ENCODE peak calls at places on chromosomes 4 and X, in eight cellular contexts. R, K, W, N, P, E, B and T are unnamed samples.

GRCh38 chr4:125837493-125838238 is 522.9 kb downstream of the FAT4 start:
- DNase-seq in R (no peak), K (no peak), W (no peak), N (no peak), P (no peak), E (no peak), B (no peak), T (no peak)

GRCh38 chr4:81970454-81970853 is 403.3 kb downstream of the HNRNPD start:
- DNase-seq in R (no peak), K (no peak), W (no peak), N (no peak), P (no peak), E (no peak), B (no peak), T (no peak)

GRCh38 chr4:184645904-184646610 is 3.2 kb downstream of the CASP3 start:
- DNase-seq in R (no peak), K (no peak), W (no peak), N (no peak), P (no peak), E (no peak), B (peak), T (no peak)

GRCh38 chrX:105313596-105313995 is 93.1 kb upstream of the TEX13A start:
- DNase-seq in R (no peak), K (no peak), W (no peak), N (no peak), P (no peak), E (no peak), B (no peak), T (no peak)

GRCh38 chr4:38600575-38600974 is 63.4 kb upstream of the KLF3 start:
- DNase-seq in R (no peak), K (no peak), W (no peak), N (no peak), P (no peak), E (no peak), B (no peak), T (peak)

GRCh38 chrX:45323387-45323786 is 122.7 kb upstream of the DIPK2B start:
- DNase-seq in R (no peak), K (no peak), W (no peak), N (no peak), P (no peak), E (no peak), B (no peak), T (no peak)

GRCh38 chr4:111512081-111512774 is 633.0 kb upstream of the FAM241A start:
- DNase-seq in R (no peak), K (no peak), W (no peak), N (peak), P (no peak), E (no peak), B (peak), T (no peak)

GRCh38 chrX:9310596-9310995 is 154.3 kb upstream of the TBL1X start:
- DNase-seq in R (no peak), K (no peak), W (no peak), N (no peak), P (no peak), E (no peak), B (peak), T (no peak)

GRCh38 chrX:141662781-141663180 is 35.8 kb downstream of the SPANXD start:
- DNase-seq in R (no peak), K (no peak), W (no peak), N (no peak), P (no peak), E (no peak), B (peak), T (no peak)

GRCh38 chr4:112523764-112524505 is 8.0 kb upstream of the NEUROG2 start:
- DNase-seq in R (peak), K (peak), W (no peak), N (no peak), P (peak), E (peak), B (peak), T (no peak)

GRCh38 chrX:121975666-121976065 is 928.3 kb downstream of the GLUD2 start:
- DNase-seq in R (no peak), K (no peak), W (no peak), N (no peak), P (no peak), E (no peak), B (no peak), T (no peak)

GRCh38 chrX:1589356-1590130 is 1.9 kb upstream of the AKAP17A start:
- DNase-seq in R (peak), K (no peak), W (no peak), N (no peak), P (no peak), E (no peak), B (no peak), T (no peak)

GRCh38 chr4:78370625-78371372 is 180.8 kb upstream of the ANXA3 start:
- DNase-seq in R (no peak), K (no peak), W (no peak), N (no peak), P (no peak), E (no peak), B (peak), T (no peak)

GRCh38 chr4:99403380-99404194 is 31.6 kb downstream of the ADH7 start:
- DNase-seq in R (no peak), K (peak), W (no peak), N (no peak), P (no peak), E (no peak), B (peak), T (no peak)

GRCh38 chr4:25810815-25811690 is 51.7 kb downstream of the SEL1L3 start:
- DNase-seq in R (peak), K (no peak), W (no peak), N (peak), P (no peak), E (no peak), B (peak), T (no peak)

GRCh38 chr4:20299515-20299914 is 47.8 kb downstream of the SLIT2 start:
- DNase-seq in R (no peak), K (no peak), W (no peak), N (peak), P (no peak), E (no peak), B (peak), T (no peak)

GRCh38 chr4:10721616-10722015 is 37.0 kb upstream of the CLNK start:
- DNase-seq in R (no peak), K (no peak), W (no peak), N (no peak), P (no peak), E (no peak), B (no peak), T (no peak)

GRCh38 chr4:69239092-69239491 is 24.5 kb upstream of the UGT2B11 start:
- DNase-seq in R (no peak), K (no peak), W (no peak), N (no peak), P (no peak), E (no peak), B (no peak), T (no peak)

GRCh38 chrX:22800360-22800759 is 199.4 kb upstream of the DDX53 start:
- DNase-seq in R (no peak), K (no peak), W (no peak), N (peak), P (no peak), E (no peak), B (peak), T (no peak)

GRCh38 chr4:144572660-144573059 is 73.3 kb upstream of the HHIP start:
- DNase-seq in R (peak), K (no peak), W (no peak), N (no peak), P (no peak), E (no peak), B (no peak), T (no peak)

GRCh38 chr4:147730333-147730732 is 1.6 kb upstream of the ARHGAP10 start:
- DNase-seq in R (no peak), K (no peak), W (no peak), N (no peak), P (no peak), E (no peak), B (no peak), T (no peak)
- TF ChIP-seq CTCF in R (peak), K (no peak), W (no peak), N (peak), P (no peak), E (no peak), B (no peak), T (peak)

GRCh38 chr4:64538219-64538618 is 129.0 kb upstream of the TECRL start:
- DNase-seq in R (peak), K (no peak), W (no peak), N (no peak), P (no peak), E (no peak), B (no peak), T (no peak)
- TF ChIP-seq CTCF in R (peak), K (no peak), W (no peak), N (no peak), P (no peak), E (no peak), B (no peak), T (no peak)

DNA sequence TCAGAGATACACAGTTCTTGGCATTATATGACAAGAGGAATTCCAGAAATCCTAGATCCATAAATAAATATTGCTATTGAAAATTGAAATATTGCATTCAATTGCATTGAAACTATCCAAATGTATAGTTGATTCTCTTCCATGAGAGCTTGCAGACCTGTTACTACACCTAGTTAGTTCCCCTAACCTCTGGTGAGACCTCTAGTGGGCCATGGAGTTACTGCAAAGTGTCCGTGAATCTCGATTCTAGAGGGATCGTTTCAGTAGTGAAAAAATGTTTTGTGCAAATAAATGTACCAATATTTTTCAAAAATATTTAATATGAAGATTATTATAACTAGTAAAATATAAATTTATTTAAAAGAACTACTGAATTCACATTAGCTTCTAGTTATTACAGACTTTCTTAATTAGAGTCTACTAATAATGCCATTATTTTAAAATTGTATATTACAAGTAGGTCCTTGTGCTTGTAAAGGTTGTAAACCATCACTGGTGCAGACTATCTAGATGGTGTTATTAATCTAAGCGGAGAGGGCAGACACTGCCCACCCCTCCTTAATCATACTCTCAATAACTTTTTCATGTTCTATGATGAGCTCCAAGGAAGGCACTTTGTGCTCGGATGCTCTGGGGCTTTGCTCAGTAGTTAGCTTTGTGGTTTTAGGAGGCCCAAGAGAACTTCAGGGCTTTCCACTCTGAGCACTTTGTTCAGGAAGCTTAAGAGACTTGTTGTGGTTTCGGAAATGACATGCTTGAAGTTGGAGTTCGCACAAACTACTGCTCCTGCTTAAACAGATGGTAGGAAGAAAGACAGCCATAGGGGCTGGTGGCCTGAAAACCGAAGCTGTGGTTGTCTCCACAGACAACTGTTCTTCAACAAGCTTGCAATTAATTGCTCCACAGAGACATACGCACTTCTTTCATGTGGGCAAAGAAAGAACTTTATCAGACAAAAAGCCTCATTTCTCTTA is 42.8 kb downstream of the IL21 start:
- DNase-seq in R (peak), K (peak), W (no peak), N (peak), P (no peak), E (no peak), B (peak), T (no peak)
- TF ChIP-seq CTCF in R (peak), K (peak), W (no peak), N (peak), P (peak), E (peak), B (peak), T (peak)

DNA sequence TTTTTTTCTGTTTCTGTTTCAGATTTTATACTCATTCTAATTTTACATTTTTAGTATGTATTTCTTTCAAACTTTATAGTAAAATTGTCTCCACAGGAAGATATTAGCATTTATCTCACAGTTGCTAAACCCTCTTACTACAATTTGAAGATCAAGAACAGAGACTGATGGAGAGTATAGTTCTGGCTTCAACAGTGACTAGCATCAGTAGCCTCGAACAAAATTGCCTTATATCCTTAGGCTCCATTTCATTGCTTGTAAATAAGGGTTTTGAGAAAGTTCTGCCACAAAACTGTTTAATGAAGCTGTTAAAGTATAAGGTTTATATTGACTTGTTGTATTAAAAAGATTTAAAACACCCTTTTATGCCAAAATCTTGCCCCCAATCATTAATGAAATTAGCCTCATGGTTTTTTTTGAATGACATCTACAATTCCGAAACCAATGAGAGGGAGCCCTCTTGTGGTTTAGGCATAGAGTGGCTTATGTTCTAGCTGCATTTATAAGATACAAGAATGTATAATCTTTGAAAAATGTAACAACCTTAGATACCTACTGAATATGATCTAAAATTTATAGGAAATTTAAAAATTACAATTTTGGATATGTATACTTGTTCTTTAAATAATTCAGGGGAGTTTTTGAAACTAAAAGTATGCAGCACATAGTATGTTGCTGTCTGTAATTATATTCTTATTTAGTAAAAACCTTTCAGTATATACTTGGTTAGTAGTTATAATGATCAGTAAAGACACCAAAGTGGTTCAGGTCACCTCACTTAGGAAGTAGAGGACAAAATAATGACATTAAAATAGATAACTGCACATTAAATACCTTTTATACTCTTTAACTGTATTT is 109.8 kb upstream of the HPGD start:
- DNase-seq in R (no peak), K (peak), W (no peak), N (peak), P (no peak), E (no peak), B (peak), T (no peak)
- TF ChIP-seq CTCF in R (peak), K (peak), W (no peak), N (peak), P (peak), E (peak), B (peak), T (peak)

GRCh38 chr4:124515591-124515990 is 196.9 kb downstream of the ANKRD50 start:
- DNase-seq in R (peak), K (no peak), W (no peak), N (no peak), P (no peak), E (no peak), B (no peak), T (no peak)
- TF ChIP-seq CTCF in R (peak), K (no peak), W (no peak), N (no peak), P (no peak), E (no peak), B (no peak), T (no peak)

GRCh38 chr4:3073158-3074077 is 920 bp downstream of the HTT-AS start:
- DNase-seq in R (no peak), K (no peak), W (no peak), N (no peak), P (no peak), E (peak), B (no peak), T (no peak)
- TF ChIP-seq CTCF in R (peak), K (no peak), W (no peak), N (peak), P (no peak), E (no peak), B (peak), T (peak)

DNA sequence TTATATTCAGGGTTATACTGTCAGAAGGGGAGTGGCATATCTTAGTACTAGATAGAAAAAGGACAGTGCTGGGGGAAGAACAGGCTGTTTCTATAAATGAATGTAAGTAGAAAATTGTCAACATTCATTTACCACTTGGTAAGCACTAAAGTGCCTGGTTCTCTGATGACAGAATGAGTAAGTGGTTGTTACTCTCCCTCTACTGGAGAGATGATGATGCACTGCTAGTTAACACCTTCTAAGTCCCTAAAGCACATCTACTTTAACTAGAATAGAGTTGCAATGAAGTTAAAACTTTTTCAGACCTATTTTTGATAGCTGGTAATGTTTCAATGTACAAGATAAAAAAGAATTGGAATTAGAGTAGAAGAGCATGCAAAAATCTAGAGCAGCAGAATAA is 214.5 kb downstream of the KLHL4 start:
- DNase-seq in R (no peak), K (no peak), W (no peak), N (no peak), P (no peak), E (no peak), B (no peak), T (no peak)
- TF ChIP-seq CTCF in R (peak), K (no peak), W (no peak), N (no peak), P (no peak), E (no peak), B (no peak), T (no peak)

GRCh38 chrX:72545990-72546389 is 26.7 kb downstream of the HDAC8 start:
- DNase-seq in R (peak), K (no peak), W (no peak), N (peak), P (no peak), E (no peak), B (peak), T (no peak)
- TF ChIP-seq CTCF in R (peak), K (no peak), W (no peak), N (peak), P (no peak), E (peak), B (peak), T (no peak)

GRCh38 chrX:25275159-25275558 is 259.4 kb upstream of the ARX start:
- DNase-seq in R (no peak), K (no peak), W (no peak), N (no peak), P (no peak), E (no peak), B (no peak), T (no peak)
- TF ChIP-seq CTCF in R (peak), K (no peak), W (no peak), N (no peak), P (peak), E (no peak), B (no peak), T (no peak)